ENCODE peak calls at places on chromosomes 11 and 22, in eight cellular contexts. One of them, this sample, is unnamed.

GRCh38 chr11:29616611-29617010 is 400.2 kb downstream of the KCNA4 start:
- DNase-seq in hypothalamus: no peak
- DNase-seq in NCI-H2029: no peak
- DNase-seq in KG1: no peak
- DNase-seq in mesendoderm: no peak
- DNase-seq in T follicular helper cell: no peak
- DNase-seq in activated T-helper 1 cell treated with anti-CD3 and anti-CD28 coated beads, Interleukin-12 subunit alpha, Interleukin-12 subunit beta, Interleukin-2, Interleukin-4 antibody, amounts not matched to agents 30 ng/mL and 10 ng/mL and 1 ng/mL, durations not matched to agents 14 hours and 24 hours and 36 hours: no peak
- DNase-seq in stimulated activated CD4-positive, alpha-beta T cell treated with anti-CD3 and anti-CD28 coated beads, Interleukin-2, amount 100 ng/mL, for 48 hours: no peak
- DNase-seq in this sample: no peak

GRCh38 chr22:30867746-30868662 is 100.6 kb downstream of the MORC2 start:
- DNase-seq in NCI-H2029: no peak
- DNase-seq in activated T-helper 1 cell treated with anti-CD3 and anti-CD28 coated beads, Interleukin-12 subunit alpha, Interleukin-12 subunit beta, Interleukin-2, Interleukin-4 antibody, amounts not matched to agents 30 ng/mL and 10 ng/mL and 1 ng/mL, durations not matched to agents 14 hours and 24 hours and 36 hours: no peak
- DNase-seq in T follicular helper cell: no peak
- DNase-seq in mesendoderm: no peak
- DNase-seq in KG1: no peak
- DNase-seq in hypothalamus: no peak
- DNase-seq in stimulated activated CD4-positive, alpha-beta T cell treated with anti-CD3 and anti-CD28 coated beads, Interleukin-2, amount 100 ng/mL, for 48 hours: no peak
- DNase-seq in this sample: no peak

GRCh38 chr11:96256604-96257003 is 86.4 kb downstream of the MAML2 start:
- DNase-seq in hypothalamus: no peak
- DNase-seq in activated T-helper 1 cell treated with anti-CD3 and anti-CD28 coated beads, Interleukin-12 subunit alpha, Interleukin-12 subunit beta, Interleukin-2, Interleukin-4 antibody, amounts not matched to agents 30 ng/mL and 10 ng/mL and 1 ng/mL, durations not matched to agents 14 hours and 24 hours and 36 hours: no peak
- DNase-seq in T follicular helper cell: no peak
- DNase-seq in KG1: no peak
- DNase-seq in stimulated activated CD4-positive, alpha-beta T cell treated with anti-CD3 and anti-CD28 coated beads, Interleukin-2, amount 100 ng/mL, for 48 hours: no peak
- DNase-seq in NCI-H2029: no peak
- DNase-seq in mesendoderm: no peak
- DNase-seq in this sample: no peak

GRCh38 chr11:133930767-133931448 is 25.9 kb downstream of the IGSF9B start:
- DNase-seq in KG1: no peak
- DNase-seq in NCI-H2029: no peak
- DNase-seq in stimulated activated CD4-positive, alpha-beta T cell treated with anti-CD3 and anti-CD28 coated beads, Interleukin-2, amount 100 ng/mL, for 48 hours: no peak
- DNase-seq in hypothalamus: no peak
- DNase-seq in activated T-helper 1 cell treated with anti-CD3 and anti-CD28 coated beads, Interleukin-12 subunit alpha, Interleukin-12 subunit beta, Interleukin-2, Interleukin-4 antibody, amounts not matched to agents 30 ng/mL and 10 ng/mL and 1 ng/mL, durations not matched to agents 14 hours and 24 hours and 36 hours: no peak
- DNase-seq in mesendoderm: no peak
- DNase-seq in T follicular helper cell: no peak
- DNase-seq in this sample: no peak

GRCh38 chr22:31185056-31185455 is 25.1 kb downstream of the RNF185 start:
- DNase-seq in mesendoderm: no peak
- DNase-seq in activated T-helper 1 cell treated with anti-CD3 and anti-CD28 coated beads, Interleukin-12 subunit alpha, Interleukin-12 subunit beta, Interleukin-2, Interleukin-4 antibody, amounts not matched to agents 30 ng/mL and 10 ng/mL and 1 ng/mL, durations not matched to agents 14 hours and 24 hours and 36 hours: no peak
- DNase-seq in NCI-H2029: no peak
- DNase-seq in hypothalamus: no peak
- DNase-seq in stimulated activated CD4-positive, alpha-beta T cell treated with anti-CD3 and anti-CD28 coated beads, Interleukin-2, amount 100 ng/mL, for 48 hours: no peak
- DNase-seq in T follicular helper cell: no peak
- DNase-seq in KG1: no peak
- DNase-seq in this sample: no peak

GRCh38 chr22:19357270-19358105 is 66.0 kb upstream of the CLTCL1 start:
- DNase-seq in hypothalamus: peak
- DNase-seq in mesendoderm: no peak
- DNase-seq in NCI-H2029: no peak
- DNase-seq in activated T-helper 1 cell treated with anti-CD3 and anti-CD28 coated beads, Interleukin-12 subunit alpha, Interleukin-12 subunit beta, Interleukin-2, Interleukin-4 antibody, amounts not matched to agents 30 ng/mL and 10 ng/mL and 1 ng/mL, durations not matched to agents 14 hours and 24 hours and 36 hours: no peak
- DNase-seq in T follicular helper cell: no peak
- DNase-seq in stimulated activated CD4-positive, alpha-beta T cell treated with anti-CD3 and anti-CD28 coated beads, Interleukin-2, amount 100 ng/mL, for 48 hours: no peak
- DNase-seq in KG1: no peak
- DNase-seq in this sample: no peak

GRCh38 chr11:59182457-59183151 is 10.7 kb downstream of the DTX4 start:
- DNase-seq in activated T-helper 1 cell treated with anti-CD3 and anti-CD28 coated beads, Interleukin-12 subunit alpha, Interleukin-12 subunit beta, Interleukin-2, Interleukin-4 antibody, amounts not matched to agents 30 ng/mL and 10 ng/mL and 1 ng/mL, durations not matched to agents 14 hours and 24 hours and 36 hours: no peak
- DNase-seq in hypothalamus: no peak
- DNase-seq in mesendoderm: peak
- DNase-seq in stimulated activated CD4-positive, alpha-beta T cell treated with anti-CD3 and anti-CD28 coated beads, Interleukin-2, amount 100 ng/mL, for 48 hours: no peak
- DNase-seq in NCI-H2029: no peak
- DNase-seq in KG1: no peak
- DNase-seq in T follicular helper cell: no peak
- DNase-seq in this sample: no peak

GRCh38 chr11:45527898-45528297 is 137.5 kb downstream of the CHST1 start:
- DNase-seq in stimulated activated CD4-positive, alpha-beta T cell treated with anti-CD3 and anti-CD28 coated beads, Interleukin-2, amount 100 ng/mL, for 48 hours: no peak
- DNase-seq in activated T-helper 1 cell treated with anti-CD3 and anti-CD28 coated beads, Interleukin-12 subunit alpha, Interleukin-12 subunit beta, Interleukin-2, Interleukin-4 antibody, amounts not matched to agents 30 ng/mL and 10 ng/mL and 1 ng/mL, durations not matched to agents 14 hours and 24 hours and 36 hours: peak
- DNase-seq in KG1: no peak
- DNase-seq in hypothalamus: no peak
- DNase-seq in T follicular helper cell: no peak
- DNase-seq in mesendoderm: no peak
- DNase-seq in NCI-H2029: no peak
- DNase-seq in this sample: no peak

GRCh38 chr22:19048531-19048930 is 73.7 kb downstream of the DGCR2 start:
- DNase-seq in T follicular helper cell: no peak
- DNase-seq in KG1: no peak
- DNase-seq in NCI-H2029: no peak
- DNase-seq in mesendoderm: no peak
- DNase-seq in activated T-helper 1 cell treated with anti-CD3 and anti-CD28 coated beads, Interleukin-12 subunit alpha, Interleukin-12 subunit beta, Interleukin-2, Interleukin-4 antibody, amounts not matched to agents 30 ng/mL and 10 ng/mL and 1 ng/mL, durations not matched to agents 14 hours and 24 hours and 36 hours: no peak
- DNase-seq in hypothalamus: no peak
- DNase-seq in stimulated activated CD4-positive, alpha-beta T cell treated with anti-CD3 and anti-CD28 coated beads, Interleukin-2, amount 100 ng/mL, for 48 hours: no peak
- DNase-seq in this sample: no peak

GRCh38 chr11:122002926-122003325 is 113.1 kb downstream of the BLID start:
- DNase-seq in KG1: no peak
- DNase-seq in stimulated activated CD4-positive, alpha-beta T cell treated with anti-CD3 and anti-CD28 coated beads, Interleukin-2, amount 100 ng/mL, for 48 hours: no peak
- DNase-seq in NCI-H2029: no peak
- DNase-seq in mesendoderm: no peak
- DNase-seq in hypothalamus: no peak
- DNase-seq in T follicular helper cell: no peak
- DNase-seq in activated T-helper 1 cell treated with anti-CD3 and anti-CD28 coated beads, Interleukin-12 subunit alpha, Interleukin-12 subunit beta, Interleukin-2, Interleukin-4 antibody, amounts not matched to agents 30 ng/mL and 10 ng/mL and 1 ng/mL, durations not matched to agents 14 hours and 24 hours and 36 hours: no peak
- DNase-seq in this sample: no peak

GRCh38 chr22:17159504-17159951 is 451 bp upstream of the HDHD5 start:
- DNase-seq in stimulated activated CD4-positive, alpha-beta T cell treated with anti-CD3 and anti-CD28 coated beads, Interleukin-2, amount 100 ng/mL, for 48 hours: peak
- DNase-seq in NCI-H2029: peak
- DNase-seq in mesendoderm: no peak
- DNase-seq in KG1: no peak
- DNase-seq in T follicular helper cell: peak
- DNase-seq in hypothalamus: peak
- DNase-seq in activated T-helper 1 cell treated with anti-CD3 and anti-CD28 coated beads, Interleukin-12 subunit alpha, Interleukin-12 subunit beta, Interleukin-2, Interleukin-4 antibody, amounts not matched to agents 30 ng/mL and 10 ng/mL and 1 ng/mL, durations not matched to agents 14 hours and 24 hours and 36 hours: peak
- DNase-seq in this sample: no peak

GRCh38 chr11:74272276-74272675 is 39.2 kb downstream of the P4HA3 start:
- DNase-seq in NCI-H2029: no peak
- DNase-seq in KG1: no peak
- DNase-seq in T follicular helper cell: no peak
- DNase-seq in mesendoderm: no peak
- DNase-seq in hypothalamus: no peak
- DNase-seq in activated T-helper 1 cell treated with anti-CD3 and anti-CD28 coated beads, Interleukin-12 subunit alpha, Interleukin-12 subunit beta, Interleukin-2, Interleukin-4 antibody, amounts not matched to agents 30 ng/mL and 10 ng/mL and 1 ng/mL, durations not matched to agents 14 hours and 24 hours and 36 hours: no peak
- DNase-seq in stimulated activated CD4-positive, alpha-beta T cell treated with anti-CD3 and anti-CD28 coated beads, Interleukin-2, amount 100 ng/mL, for 48 hours: no peak
- DNase-seq in this sample: no peak

GRCh38 chr11:119011476-119011875 is 6.7 kb downstream of the RPS25 start:
- DNase-seq in T follicular helper cell: no peak
- DNase-seq in NCI-H2029: no peak
- DNase-seq in stimulated activated CD4-positive, alpha-beta T cell treated with anti-CD3 and anti-CD28 coated beads, Interleukin-2, amount 100 ng/mL, for 48 hours: no peak
- DNase-seq in KG1: no peak
- DNase-seq in mesendoderm: peak
- DNase-seq in activated T-helper 1 cell treated with anti-CD3 and anti-CD28 coated beads, Interleukin-12 subunit alpha, Interleukin-12 subunit beta, Interleukin-2, Interleukin-4 antibody, amounts not matched to agents 30 ng/mL and 10 ng/mL and 1 ng/mL, durations not matched to agents 14 hours and 24 hours and 36 hours: no peak
- DNase-seq in hypothalamus: no peak
- DNase-seq in this sample: no peak

GRCh38 chr22:41217553-41218157 is 12.5 kb downstream of the L3MBTL2 start:
- DNase-seq in KG1: peak
- DNase-seq in hypothalamus: peak
- DNase-seq in stimulated activated CD4-positive, alpha-beta T cell treated with anti-CD3 and anti-CD28 coated beads, Interleukin-2, amount 100 ng/mL, for 48 hours: peak
- DNase-seq in mesendoderm: peak
- DNase-seq in T follicular helper cell: no peak
- DNase-seq in NCI-H2029: peak
- DNase-seq in activated T-helper 1 cell treated with anti-CD3 and anti-CD28 coated beads, Interleukin-12 subunit alpha, Interleukin-12 subunit beta, Interleukin-2, Interleukin-4 antibody, amounts not matched to agents 30 ng/mL and 10 ng/mL and 1 ng/mL, durations not matched to agents 14 hours and 24 hours and 36 hours: peak
- DNase-seq in this sample: no peak

This sample was measured in vagina.